ENCODE peak calls at places on chromosome 17, in ten cellular contexts. O is Peyer's patch; U is mammary epithelial cell; Y is lung; L is ascending aorta; N is CD8-positive, alpha-beta T cell; T is adrenal gland; X is AG04450; M is H1; S is esophagus muscularis mucosa. R is an unnamed sample.
A peak's percentile ranks its signal among the peaks of the same experiment; 100 is the strongest.

GRCh38 chr17:30495586-30495985 is 18.4 kb downstream of the GOSR1 start:
- DNase-seq in O (no peak), U (no peak), Y (no peak), L (no peak), N (no peak), T (no peak), X (no peak), M (no peak), S (no peak), R (no peak)

GRCh38 chr17:76492989-76493501 is 8.2 kb downstream of the RHBDF2 start:
- DNase-seq in O (no peak), U (peak; percentile 81), Y (peak; percentile 71), L (peak; percentile 69), N (peak; percentile 57), T (peak; percentile 71), X (peak; percentile 68), M (no peak), S (no peak), R (peak; percentile 55)

GRCh38 chr17:74099441-74100340 is 103.8 kb upstream of the RPL38 start:
- DNase-seq in O (peak; percentile 16), U (no peak), Y (no peak), L (no peak), N (no peak), T (no peak), X (no peak), M (no peak), S (no peak), R (no peak)

GRCh38 chr17:44738214-44738906 is 20.4 kb upstream of the ADAM11 start:
- DNase-seq in O (no peak), U (peak; percentile 26), Y (no peak), L (no peak), N (no peak), T (no peak), X (no peak), M (no peak), S (no peak), R (no peak)

GRCh38 chr17:72600934-72601333 is 480.1 kb downstream of the SOX9 start:
- DNase-seq in O (no peak), U (no peak), Y (no peak), L (no peak), N (no peak), T (no peak), X (no peak), M (no peak), S (no peak), R (no peak)

GRCh38 chr17:1227917-1228751 is 42.1 kb upstream of the BHLHA9 start:
- DNase-seq in O (peak; percentile 64), U (no peak), Y (no peak), L (no peak), N (no peak), T (no peak), X (no peak), M (no peak), S (no peak), R (peak; percentile 32)

GRCh38 chr17:55433029-55433628 is 11.5 kb upstream of the MMD start:
- DNase-seq in O (no peak), U (peak; percentile 97), Y (no peak), L (no peak), N (no peak), T (no peak), X (no peak), M (no peak), S (no peak), R (no peak)

GRCh38 chr17:42315402-42316156 is 27.3 kb downstream of the STAT5A start:
- DNase-seq in O (no peak), U (no peak), Y (no peak), L (no peak), N (no peak), T (no peak), X (no peak), M (no peak), S (no peak), R (no peak)

GRCh38 chr17:72244942-72245341 is 124.1 kb downstream of the SOX9 start:
- DNase-seq in O (no peak), U (no peak), Y (no peak), L (no peak), N (no peak), T (no peak), X (no peak), M (no peak), S (no peak), R (no peak)

GRCh38 chr17:36844601-36845000 is 92.7 kb upstream of the LHX1 start:
- DNase-seq in O (no peak), U (no peak), Y (no peak), L (no peak), N (no peak), T (no peak), X (no peak), M (no peak), S (no peak), R (no peak)

GRCh38 chr17:71639865-71640264 is 481.0 kb upstream of the SOX9 start:
- DNase-seq in O (no peak), U (no peak), Y (no peak), L (no peak), N (no peak), T (no peak), X (no peak), M (no peak), S (no peak), R (no peak)

GRCh38 chr17:7462474-7463367 is 16.7 kb downstream of the ZBTB4 start:
- DNase-seq in O (no peak), U (no peak), Y (no peak), L (no peak), N (no peak), T (no peak), X (no peak), M (no peak), S (no peak), R (no peak)
- H3K9me3 ChIP-seq in O (no peaks in the 10 kb centered on the region), U (no peaks in the 10 kb centered on the region), Y (no peaks in the 10 kb centered on the region), L (no peaks in the 10 kb centered on the region), N (no peaks in the 10 kb centered on the region), T (no peaks in the 10 kb centered on the region), X (no peaks in the 10 kb centered on the region), M (no peaks in the 10 kb centered on the region), S (no peaks in the 10 kb centered on the region), R (no peaks in the 10 kb centered on the region)

GRCh38 chr17:5179003-5179402 is 12.7 kb downstream of the ZNF594 start:
- DNase-seq in O (no peak), U (no peak), Y (no peak), L (no peak), N (no peak), T (no peak), X (no peak), M (no peak), S (no peak), R (no peak)
- H3K9me3 ChIP-seq in O (no peaks in the 10 kb centered on the region), U (peaks cover 60% of the 10 kb centered on the region), Y (peaks cover 36% of the 10 kb centered on the region), L (peaks cover 87% of the 10 kb centered on the region), N (peaks cover 37% of the 10 kb centered on the region), T (peaks cover 31% of the 10 kb centered on the region), X (peaks cover 68% of the 10 kb centered on the region), M (peaks cover 78% of the 10 kb centered on the region), S (peaks cover 91% of the 10 kb centered on the region), R (peaks cover 3% of the 10 kb centered on the region)

GRCh38 chr17:56928586-56928985 is 14.7 kb upstream of the TRIM25 start:
- DNase-seq in O (no peak), U (no peak), Y (no peak), L (no peak), N (no peak), T (no peak), X (no peak), M (no peak), S (no peak), R (no peak)
- H3K9me3 ChIP-seq in O (no peaks in the 10 kb centered on the region), U (peaks cover 6% of the 10 kb centered on the region), Y (no peaks in the 10 kb centered on the region), L (no peaks in the 10 kb centered on the region), N (no peaks in the 10 kb centered on the region), T (no peaks in the 10 kb centered on the region), X (peaks cover 4% of the 10 kb centered on the region), M (peaks cover 25% of the 10 kb centered on the region), S (no peaks in the 10 kb centered on the region), R (no peaks in the 10 kb centered on the region)

GRCh38 chr17:22694362-22695227 is 1002.3 kb downstream of the KCNJ18 start:
- DNase-seq in O (no peak), U (no peak), Y (no peak), L (no peak), N (no peak), T (no peak), X (no peak), M (no peak), S (peak; percentile 83), R (peak; percentile 38)

GRCh38 chr17:22692801-22693171 is 1000.5 kb downstream of the KCNJ18 start:
- DNase-seq in O (no peak), U (no peak), Y (no peak), L (no peak), N (no peak), T (no peak), X (no peak), M (no peak), S (peak; percentile 47), R (no peak)

GRCh38 chr17:22695228-22695619 is 1002.9 kb downstream of the KCNJ18 start:
- DNase-seq in O (no peak), U (no peak), Y (peak; percentile 23), L (no peak), N (no peak), T (no peak), X (no peak), M (no peak), S (peak; percentile 74), R (no peak)

DNA sequence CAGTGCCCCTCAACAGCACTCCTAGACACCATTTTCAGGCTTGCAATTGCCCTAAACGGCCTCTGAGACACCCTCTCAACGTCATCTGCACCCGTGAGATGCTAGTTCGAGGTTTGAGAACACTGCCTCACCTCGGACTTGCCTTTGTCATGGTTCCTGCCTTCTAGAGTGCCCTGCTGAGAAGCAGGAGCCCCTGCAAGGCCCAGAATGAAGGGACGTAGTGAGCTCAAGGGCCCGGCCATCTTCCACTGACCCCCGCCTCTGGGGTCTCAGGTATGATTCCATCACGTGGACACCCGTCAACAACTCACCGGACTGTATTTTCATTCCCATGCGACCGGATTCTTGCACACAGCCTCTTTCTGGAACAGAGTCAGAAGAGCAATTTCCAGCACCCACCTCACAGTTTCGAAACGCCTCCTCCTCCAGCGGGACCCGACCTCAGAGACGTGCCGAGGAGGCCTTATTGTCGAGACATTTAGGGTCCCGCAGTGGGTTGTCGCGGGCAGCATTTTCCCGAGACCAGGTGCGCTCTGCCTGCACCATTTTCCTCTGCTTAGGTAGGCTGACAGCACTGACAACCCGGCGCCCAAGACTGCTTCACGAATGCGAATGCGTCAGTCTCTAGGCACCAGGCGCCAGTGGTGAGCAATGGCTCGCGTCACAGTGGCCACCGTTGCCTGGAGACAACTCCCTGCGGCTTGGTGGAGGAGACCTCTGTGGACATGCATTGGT is 999.9 kb downstream of the KCNJ18 start:
- DNase-seq in O (no peak), U (no peak), Y (peak; percentile 22), L (no peak), N (peak; percentile 44), T (no peak), X (no peak), M (no peak), S (peak; percentile 89), R (no peak)
- H3K9me3 ChIP-seq in O (no peaks in the 10 kb centered on the region), U (peaks cover 33% of the 10 kb centered on the region), Y (peaks cover 18% of the 10 kb centered on the region), L (no peaks in the 10 kb centered on the region), N (no peaks in the 10 kb centered on the region), T (no peaks in the 10 kb centered on the region), X (peaks cover 38% of the 10 kb centered on the region), M (peaks cover 75% of the 10 kb centered on the region), S (no peaks in the 10 kb centered on the region), R (no peaks in the 10 kb centered on the region)

DNA sequence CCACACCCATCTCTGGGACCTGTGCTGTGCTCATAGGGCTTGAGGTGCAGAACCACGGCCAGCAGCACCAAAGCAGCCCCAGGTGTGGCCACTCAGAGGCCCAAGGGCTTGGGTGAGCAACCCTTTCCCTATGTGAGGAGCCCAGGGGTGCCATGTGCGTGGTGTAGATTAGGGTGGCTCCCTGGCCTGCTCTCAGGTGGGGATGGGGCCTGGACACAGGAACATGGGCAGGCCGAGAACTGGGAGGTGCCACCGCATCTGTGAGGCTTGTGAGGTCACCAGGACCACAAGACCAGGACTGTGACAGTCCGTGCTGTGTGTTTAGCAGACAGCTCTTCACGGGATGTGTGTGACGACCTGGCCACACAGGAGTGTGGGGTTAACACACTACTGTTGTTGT is 103.5 kb upstream of the ZNF750 start:
- DNase-seq in O (peak; percentile 37), U (no peak), Y (no peak), L (no peak), N (no peak), T (no peak), X (no peak), M (no peak), S (no peak), R (no peak)
- H3K9me3 ChIP-seq in O (no peaks in the 10 kb centered on the region), U (peaks cover 31% of the 10 kb centered on the region), Y (peaks cover 14% of the 10 kb centered on the region), L (peaks cover 32% of the 10 kb centered on the region), N (peaks cover 13% of the 10 kb centered on the region), T (no peaks in the 10 kb centered on the region), X (peaks cover 41% of the 10 kb centered on the region), M (peaks cover 69% of the 10 kb centered on the region), S (peaks cover 36% of the 10 kb centered on the region), R (no peaks in the 10 kb centered on the region)